ENCODE peak calls at places on chromosomes 16 and 17, in ten cellular contexts. O is anterior cingulate cortex; I is pons; A is EL; U is HTR-8/SVneo; D is naive thymus-derived CD8-positive, alpha-beta T cell; C is stimulated activated CD4-positive, alpha-beta T cell treated with anti-CD3 and anti-CD28 coated beads, Interleukin-2, amount 100 ng/mL, for 48 hours; Y is esophagus squamous epithelium; K is Calu3; N is T47D. B is an unnamed sample.

GRCh38 chr17:40717776-40718175 is 14.2 kb upstream of the KRT24 start:
- DNase-seq in O (no peak), D (no peak), N (no peak), C (no peak), A (no peak), I (no peak), Y (no peak), K (no peak), U (no peak), B (no peak)

GRCh38 chr17:73323622-73324455 is 12.0 kb upstream of the CDC42EP4 start:
- DNase-seq in Y (no peak), O (no peak), A (no peak), K (no peak), N (no peak), I (no peak), C (no peak), U (no peak), D (no peak), B (no peak)

GRCh38 chr16:450800-451512 is 25.5 kb downstream of the RAB11FIP3 start:
- DNase-seq in O (no peak), K (no peak), C (no peak), Y (no peak), N (peak), D (no peak), U (no peak), A (no peak), I (no peak), B (no peak)

GRCh38 chr16:9297437-9298113 is 206.1 kb downstream of the HAPSTR1 start:
- DNase-seq in Y (no peak), U (peak), I (peak), N (peak), K (peak), O (no peak), A (peak), C (no peak), D (no peak), B (no peak)

GRCh38 chr17:64399071-64399766 is 8.6 kb upstream of the PECAM1 start:
- DNase-seq in U (no peak), O (no peak), N (no peak), Y (no peak), C (no peak), D (no peak), K (no peak), A (no peak), I (no peak), B (no peak)

GRCh38 chr16:53922067-53922804 is 218.3 kb downstream of the FTO start:
- DNase-seq in I (no peak), U (no peak), D (no peak), O (no peak), Y (no peak), N (no peak), K (no peak), A (no peak), C (no peak), B (no peak)

GRCh38 chr17:44400226-44400847 is 10.9 kb upstream of the ITGA2B start:
- DNase-seq in A (peak), N (peak), D (no peak), Y (no peak), U (peak), K (peak), I (peak), C (no peak), O (no peak), B (no peak)

GRCh38 chr17:81957691-81958432 is 3.1 kb downstream of the NOTUM start:
- DNase-seq in N (no peak), O (no peak), K (no peak), D (no peak), Y (no peak), A (no peak), C (no peak), I (no peak), U (no peak), B (no peak)

GRCh38 chr17:50620237-50620636 is 14.4 kb upstream of the ABCC3 start:
- DNase-seq in U (no peak), K (no peak), A (no peak), I (no peak), N (no peak), D (no peak), C (no peak), O (no peak), Y (no peak), B (no peak)

GRCh38 chr16:78443780-78444422 is 344.4 kb downstream of the WWOX start:
- DNase-seq in Y (no peak), A (no peak), K (no peak), U (no peak), N (no peak), O (no peak), I (no peak), D (no peak), C (no peak), B (no peak)

GRCh38 chr17:81811705-81812570 is 8.0 kb downstream of the GCGR start:
- DNase-seq in Y (no peak), O (no peak), U (no peak), D (no peak), N (no peak), K (no peak), I (no peak), A (no peak), C (no peak), B (no peak)

GRCh38 chr16:11204513-11205047 is 51.4 kb downstream of the SOCS1 start:
- DNase-seq in I (no peak), N (peak), Y (no peak), K (no peak), A (no peak), O (no peak), D (no peak), U (no peak), C (no peak), B (no peak)